ENCODE peak calls at places on chromosome 20, in six cellular contexts. One of them, this sample, is unnamed.

GRCh38 chr20:35274172-35275092 is 3.5 kb downstream of the MMP24OS start:
- DNase-seq in endothelial cell: no peak
- DNase-seq in activated T-cell treated with anti-CD3 and anti-CD28 coated beads, Interleukin-2, amount 50 U/mL, for 72 hours: no peak
- DNase-seq in upper lobe of right lung: no peak
- DNase-seq in NCI-H146: no peak
- DNase-seq in NAMALWA: no peak
- DNase-seq in this sample: no peak

GRCh38 chr20:61385316-61385715 is 133.3 kb downstream of the CDH4 start:
- DNase-seq in NCI-H146: no peak
- DNase-seq in upper lobe of right lung: no peak
- DNase-seq in activated T-cell treated with anti-CD3 and anti-CD28 coated beads, Interleukin-2, amount 50 U/mL, for 72 hours: no peak
- DNase-seq in endothelial cell: no peak
- DNase-seq in NAMALWA: no peak
- DNase-seq in this sample: no peak

GRCh38 chr20:46054606-46055005 is 25.6 kb downstream of the SLC12A5 start:
- DNase-seq in NAMALWA: no peak
- DNase-seq in upper lobe of right lung: no peak
- DNase-seq in endothelial cell: no peak
- DNase-seq in activated T-cell treated with anti-CD3 and anti-CD28 coated beads, Interleukin-2, amount 50 U/mL, for 72 hours: no peak
- DNase-seq in NCI-H146: no peak
- DNase-seq in this sample: no peak

GRCh38 chr20:37562695-37563480 is 35.2 kb upstream of the BLCAP start:
- DNase-seq in NAMALWA: no peak
- DNase-seq in endothelial cell: no peak
- DNase-seq in activated T-cell treated with anti-CD3 and anti-CD28 coated beads, Interleukin-2, amount 50 U/mL, for 72 hours: no peak
- DNase-seq in upper lobe of right lung: no peak
- DNase-seq in NCI-H146: no peak
- DNase-seq in this sample: no peak

GRCh38 chr20:18722381-18722780 is 91.2 kb upstream of the SCP2D1 start:
- DNase-seq in NCI-H146: no peak
- DNase-seq in upper lobe of right lung: no peak
- DNase-seq in NAMALWA: no peak
- DNase-seq in endothelial cell: no peak
- DNase-seq in activated T-cell treated with anti-CD3 and anti-CD28 coated beads, Interleukin-2, amount 50 U/mL, for 72 hours: no peak
- DNase-seq in this sample: no peak

GRCh38 chr20:1283522-1284210 is 17.6 kb downstream of the SNPH start:
- DNase-seq in NAMALWA: no peak
- DNase-seq in upper lobe of right lung: no peak
- DNase-seq in endothelial cell: no peak
- DNase-seq in NCI-H146: peak; percentile 85
- DNase-seq in activated T-cell treated with anti-CD3 and anti-CD28 coated beads, Interleukin-2, amount 50 U/mL, for 72 hours: no peak
- DNase-seq in this sample: no peak

GRCh38 chr20:61842011-61842410 is 223.7 kb downstream of the TAF4 start:
- DNase-seq in activated T-cell treated with anti-CD3 and anti-CD28 coated beads, Interleukin-2, amount 50 U/mL, for 72 hours: no peak
- DNase-seq in NAMALWA: no peak
- DNase-seq in NCI-H146: no peak
- DNase-seq in endothelial cell: no peak
- DNase-seq in upper lobe of right lung: no peak
- DNase-seq in this sample: no peak

GRCh38 chr20:53488779-53489272 is 104.8 kb downstream of the ZNF217 start:
- DNase-seq in activated T-cell treated with anti-CD3 and anti-CD28 coated beads, Interleukin-2, amount 50 U/mL, for 72 hours: no peak
- DNase-seq in NAMALWA: no peak
- DNase-seq in upper lobe of right lung: no peak
- DNase-seq in NCI-H146: no peak
- DNase-seq in endothelial cell: no peak
- DNase-seq in this sample: no peak

GRCh38 chr20:34215711-34216381 is 25.4 kb upstream of the ASIP start:
- DNase-seq in upper lobe of right lung: peak; percentile 95
- DNase-seq in NCI-H146: peak; percentile 91
- DNase-seq in endothelial cell: peak; percentile 68
- DNase-seq in NAMALWA: no peak
- DNase-seq in activated T-cell treated with anti-CD3 and anti-CD28 coated beads, Interleukin-2, amount 50 U/mL, for 72 hours: peak; percentile 69
- DNase-seq in this sample: peak; percentile 82

GRCh38 chr20:50318709-50319108 is 128.1 kb downstream of the CEBPB start:
- DNase-seq in upper lobe of right lung: peak; percentile 69
- DNase-seq in activated T-cell treated with anti-CD3 and anti-CD28 coated beads, Interleukin-2, amount 50 U/mL, for 72 hours: no peak
- DNase-seq in NCI-H146: no peak
- DNase-seq in endothelial cell: no peak
- DNase-seq in NAMALWA: no peak
- DNase-seq in this sample: peak; percentile 81